ENCODE peak calls at places on chromosomes 2 and 18, in seven cellular contexts. One of them, this sample, is unnamed.

GRCh38 chr2:238235331-238235732 is 4.5 kb downstream of the HES6 start:
- DNase-seq in NCI-H524: peak
- DNase-seq in bronchial epithelial cell: peak
- DNase-seq in cardiac fibroblast: peak
- DNase-seq in iPS-NIHi11: no peak
- DNase-seq in aorta: no peak
- DNase-seq in MG63: no peak
- DNase-seq in this sample: no peak

GRCh38 chr2:218393750-218394290 is 5.8 kb upstream of the CTDSP1 start:
- DNase-seq in bronchial epithelial cell: no peak
- DNase-seq in NCI-H524: no peak
- DNase-seq in iPS-NIHi11: no peak
- DNase-seq in cardiac fibroblast: no peak
- DNase-seq in aorta: no peak
- DNase-seq in MG63: no peak
- DNase-seq in this sample: peak

GRCh38 chr2:221671515-221671914 is 99.4 kb upstream of the EPHA4 start:
- DNase-seq in aorta: no peak
- DNase-seq in bronchial epithelial cell: peak
- DNase-seq in NCI-H524: no peak
- DNase-seq in cardiac fibroblast: no peak
- DNase-seq in iPS-NIHi11: no peak
- DNase-seq in MG63: peak
- DNase-seq in this sample: no peak

GRCh38 chr2:173010233-173010632 is 65.4 kb upstream of the MAP3K20 start:
- DNase-seq in MG63: no peak
- DNase-seq in cardiac fibroblast: no peak
- DNase-seq in aorta: no peak
- DNase-seq in bronchial epithelial cell: no peak
- DNase-seq in iPS-NIHi11: no peak
- DNase-seq in NCI-H524: no peak
- DNase-seq in this sample: no peak

GRCh38 chr2:74441111-74441689 is 537 bp downstream of the RTKN start:
- DNase-seq in iPS-NIHi11: no peak
- DNase-seq in cardiac fibroblast: no peak
- DNase-seq in bronchial epithelial cell: no peak
- DNase-seq in NCI-H524: peak
- DNase-seq in MG63: no peak
- DNase-seq in aorta: no peak
- DNase-seq in this sample: no peak

GRCh38 chr2:120237491-120237902 is 14.3 kb upstream of the TMEM185B start:
- DNase-seq in iPS-NIHi11: peak
- DNase-seq in NCI-H524: no peak
- DNase-seq in cardiac fibroblast: peak
- DNase-seq in aorta: no peak
- DNase-seq in bronchial epithelial cell: peak
- DNase-seq in MG63: peak
- DNase-seq in this sample: no peak

GRCh38 chr2:74816540-74817331 is 17.2 kb upstream of the HK2 start:
- DNase-seq in iPS-NIHi11: no peak
- DNase-seq in MG63: no peak
- DNase-seq in NCI-H524: peak
- DNase-seq in bronchial epithelial cell: no peak
- DNase-seq in aorta: no peak
- DNase-seq in cardiac fibroblast: no peak
- DNase-seq in this sample: no peak

GRCh38 chr2:238069877-238070276 is 9.1 kb downstream of the SCLY start:
- DNase-seq in iPS-NIHi11: no peak
- DNase-seq in cardiac fibroblast: no peak
- DNase-seq in aorta: no peak
- DNase-seq in MG63: no peak
- DNase-seq in bronchial epithelial cell: no peak
- DNase-seq in NCI-H524: no peak
- DNase-seq in this sample: no peak

GRCh38 chr2:105176429-105176828 is 65.1 kb upstream of the GPR45 start:
- DNase-seq in MG63: no peak
- DNase-seq in NCI-H524: no peak
- DNase-seq in cardiac fibroblast: no peak
- DNase-seq in aorta: no peak
- DNase-seq in iPS-NIHi11: no peak
- DNase-seq in bronchial epithelial cell: no peak
- DNase-seq in this sample: no peak

GRCh38 chr18:22494771-22495170 is 77.1 kb upstream of the CTAGE1 start:
- DNase-seq in MG63: no peak
- DNase-seq in cardiac fibroblast: peak
- DNase-seq in bronchial epithelial cell: peak
- DNase-seq in aorta: no peak
- DNase-seq in iPS-NIHi11: no peak
- DNase-seq in NCI-H524: no peak
- DNase-seq in this sample: no peak

GRCh38 chr2:178863856-178864620 is 56.8 kb upstream of the TTN start:
- DNase-seq in bronchial epithelial cell: peak
- DNase-seq in MG63: peak
- DNase-seq in aorta: peak
- DNase-seq in iPS-NIHi11: no peak
- DNase-seq in NCI-H524: no peak
- DNase-seq in cardiac fibroblast: peak
- DNase-seq in this sample: no peak

GRCh38 chr18:26654173-26655009 is 106.0 kb upstream of the KCTD1 start:
- DNase-seq in bronchial epithelial cell: no peak
- DNase-seq in aorta: no peak
- DNase-seq in iPS-NIHi11: no peak
- DNase-seq in MG63: no peak
- DNase-seq in cardiac fibroblast: peak
- DNase-seq in NCI-H524: no peak
- DNase-seq in this sample: no peak

GRCh38 chr2:168784993-168785392 is 17.4 kb upstream of the NOSTRIN start:
- DNase-seq in aorta: no peak
- DNase-seq in cardiac fibroblast: no peak
- DNase-seq in NCI-H524: no peak
- DNase-seq in bronchial epithelial cell: no peak
- DNase-seq in iPS-NIHi11: no peak
- DNase-seq in MG63: peak
- DNase-seq in this sample: no peak

GRCh38 chr2:43154685-43155084 is 71.7 kb downstream of the ZFP36L2 start:
- DNase-seq in bronchial epithelial cell: no peak
- DNase-seq in aorta: no peak
- DNase-seq in MG63: no peak
- DNase-seq in NCI-H524: no peak
- DNase-seq in iPS-NIHi11: no peak
- DNase-seq in cardiac fibroblast: no peak
- DNase-seq in this sample: no peak

GRCh38 chr2:109437325-109438090 is 176.3 kb downstream of the SEPTIN10 start:
- DNase-seq in bronchial epithelial cell: peak
- DNase-seq in MG63: no peak
- DNase-seq in aorta: peak
- DNase-seq in NCI-H524: peak
- DNase-seq in iPS-NIHi11: no peak
- DNase-seq in cardiac fibroblast: no peak
- DNase-seq in this sample: no peak

GRCh38 chr18:46343940-46344372 is 239.8 kb downstream of the HAUS1 start:
- DNase-seq in cardiac fibroblast: no peak
- DNase-seq in aorta: peak
- DNase-seq in NCI-H524: no peak
- DNase-seq in iPS-NIHi11: peak
- DNase-seq in MG63: no peak
- DNase-seq in bronchial epithelial cell: peak
- DNase-seq in this sample: no peak

GRCh38 chr2:29443086-29443485 is 327.9 kb downstream of the CLIP4 start:
- DNase-seq in cardiac fibroblast: no peak
- DNase-seq in NCI-H524: peak
- DNase-seq in MG63: no peak
- DNase-seq in bronchial epithelial cell: no peak
- DNase-seq in iPS-NIHi11: no peak
- DNase-seq in aorta: no peak
- DNase-seq in this sample: no peak

GRCh38 chr2:232377841-232378734 is 463 bp upstream of the ALPP start:
- DNase-seq in aorta: peak
- DNase-seq in bronchial epithelial cell: no peak
- DNase-seq in iPS-NIHi11: peak
- DNase-seq in NCI-H524: no peak
- DNase-seq in cardiac fibroblast: no peak
- DNase-seq in MG63: no peak
- DNase-seq in this sample: no peak

GRCh38 chr2:46913471-46914381 is 1.9 kb downstream of the MCFD2 start:
- DNase-seq in bronchial epithelial cell: peak
- DNase-seq in NCI-H524: no peak
- DNase-seq in cardiac fibroblast: peak
- DNase-seq in aorta: no peak
- DNase-seq in iPS-NIHi11: no peak
- DNase-seq in MG63: peak
- DNase-seq in this sample: no peak

GRCh38 chr2:69164379-69164778 is 151.4 kb downstream of the ANTXR1 start:
- DNase-seq in iPS-NIHi11: no peak
- DNase-seq in aorta: no peak
- DNase-seq in cardiac fibroblast: peak
- DNase-seq in bronchial epithelial cell: peak
- DNase-seq in MG63: no peak
- DNase-seq in NCI-H524: no peak
- DNase-seq in this sample: no peak

GRCh38 chr2:201709049-201709448 is 10.6 kb upstream of the MPP4 start:
- DNase-seq in MG63: no peak
- DNase-seq in cardiac fibroblast: no peak
- DNase-seq in iPS-NIHi11: no peak
- DNase-seq in aorta: no peak
- DNase-seq in bronchial epithelial cell: no peak
- DNase-seq in NCI-H524: no peak
- DNase-seq in this sample: no peak

GRCh38 chr18:9516437-9517064 is 41.2 kb downstream of the RALBP1 start:
- DNase-seq in cardiac fibroblast: peak
- DNase-seq in iPS-NIHi11: peak
- DNase-seq in aorta: no peak
- DNase-seq in NCI-H524: no peak
- DNase-seq in MG63: no peak
- DNase-seq in bronchial epithelial cell: peak
- DNase-seq in this sample: no peak

GRCh38 chr2:185835974-185836373 is 97.4 kb downstream of the FSIP2 start:
- DNase-seq in cardiac fibroblast: no peak
- DNase-seq in iPS-NIHi11: no peak
- DNase-seq in NCI-H524: no peak
- DNase-seq in bronchial epithelial cell: no peak
- DNase-seq in MG63: no peak
- DNase-seq in aorta: no peak
- DNase-seq in this sample: no peak